ENCODE peak calls at places on chromosomes 11 and 22, in five cellular contexts. One of them, this sample, is unnamed.

GRCh38 chr11:107606122-107606521 is 15.2 kb downstream of the ELMOD1 start:
- DNase-seq in stimulated activated CD4-positive, alpha-beta T cell treated with anti-CD3 and anti-CD28 coated beads, Interleukin-12 subunit alpha, Interleukin-12 subunit beta, amount 100 ng/mL, for 48 hours: no peak
- DNase-seq in AG08396: no peak
- DNase-seq in GM18507: no peak
- DNase-seq in B cell: no peak
- DNase-seq in this sample: no peak

GRCh38 chr22:44399906-44400762 is 87.4 kb upstream of the SHISAL1 start:
- DNase-seq in B cell: no peak
- DNase-seq in AG08396: no peak
- DNase-seq in stimulated activated CD4-positive, alpha-beta T cell treated with anti-CD3 and anti-CD28 coated beads, Interleukin-12 subunit alpha, Interleukin-12 subunit beta, amount 100 ng/mL, for 48 hours: no peak
- DNase-seq in GM18507: no peak
- DNase-seq in this sample: no peak

GRCh38 chr22:23581252-23581634 is 1.2 kb upstream of the IGLL1 start:
- DNase-seq in B cell: no peak
- DNase-seq in AG08396: no peak
- DNase-seq in GM18507: no peak
- DNase-seq in stimulated activated CD4-positive, alpha-beta T cell treated with anti-CD3 and anti-CD28 coated beads, Interleukin-12 subunit alpha, Interleukin-12 subunit beta, amount 100 ng/mL, for 48 hours: no peak
- DNase-seq in this sample: no peak

GRCh38 chr11:11865449-11865848 is 23.7 kb downstream of the USP47 start:
- DNase-seq in stimulated activated CD4-positive, alpha-beta T cell treated with anti-CD3 and anti-CD28 coated beads, Interleukin-12 subunit alpha, Interleukin-12 subunit beta, amount 100 ng/mL, for 48 hours: no peak
- DNase-seq in GM18507: no peak
- DNase-seq in AG08396: no peak
- DNase-seq in B cell: no peak
- DNase-seq in this sample: no peak

GRCh38 chr22:18147791-18148507 is 2.0 kb upstream of the USP18 start:
- DNase-seq in B cell: no peak
- DNase-seq in AG08396: no peak
- DNase-seq in GM18507: no peak
- DNase-seq in stimulated activated CD4-positive, alpha-beta T cell treated with anti-CD3 and anti-CD28 coated beads, Interleukin-12 subunit alpha, Interleukin-12 subunit beta, amount 100 ng/mL, for 48 hours: no peak
- DNase-seq in this sample: no peak

GRCh38 chr22:38927033-38927789 is 30.2 kb upstream of the APOBEC3A start:
- DNase-seq in B cell: no peak
- DNase-seq in stimulated activated CD4-positive, alpha-beta T cell treated with anti-CD3 and anti-CD28 coated beads, Interleukin-12 subunit alpha, Interleukin-12 subunit beta, amount 100 ng/mL, for 48 hours: peak
- DNase-seq in GM18507: peak
- DNase-seq in AG08396: peak
- DNase-seq in this sample: peak

GRCh38 chr11:113179181-113179701 is 135.1 kb upstream of the TTC12 start:
- DNase-seq in GM18507: no peak
- DNase-seq in B cell: no peak
- DNase-seq in AG08396: no peak
- DNase-seq in stimulated activated CD4-positive, alpha-beta T cell treated with anti-CD3 and anti-CD28 coated beads, Interleukin-12 subunit alpha, Interleukin-12 subunit beta, amount 100 ng/mL, for 48 hours: no peak
- DNase-seq in this sample: no peak

GRCh38 chr22:38243007-38243775 is 29.6 kb downstream of the TMEM184B start:
- DNase-seq in GM18507: no peak
- DNase-seq in B cell: no peak
- DNase-seq in stimulated activated CD4-positive, alpha-beta T cell treated with anti-CD3 and anti-CD28 coated beads, Interleukin-12 subunit alpha, Interleukin-12 subunit beta, amount 100 ng/mL, for 48 hours: no peak
- DNase-seq in AG08396: peak
- DNase-seq in this sample: no peak

GRCh38 chr11:131658414-131658813 is 288.0 kb downstream of the NTM start:
- DNase-seq in B cell: no peak
- DNase-seq in AG08396: no peak
- DNase-seq in GM18507: no peak
- DNase-seq in stimulated activated CD4-positive, alpha-beta T cell treated with anti-CD3 and anti-CD28 coated beads, Interleukin-12 subunit alpha, Interleukin-12 subunit beta, amount 100 ng/mL, for 48 hours: no peak
- DNase-seq in this sample: no peak

GRCh38 chr22:39856588-39856987 is 37.0 kb downstream of the ENTHD1 start:
- DNase-seq in stimulated activated CD4-positive, alpha-beta T cell treated with anti-CD3 and anti-CD28 coated beads, Interleukin-12 subunit alpha, Interleukin-12 subunit beta, amount 100 ng/mL, for 48 hours: no peak
- DNase-seq in GM18507: no peak
- DNase-seq in B cell: no peak
- DNase-seq in AG08396: no peak
- DNase-seq in this sample: no peak

GRCh38 chr11:99316761-99317475 is 296.2 kb downstream of the CNTN5 start:
- DNase-seq in GM18507: no peak
- DNase-seq in AG08396: no peak
- DNase-seq in stimulated activated CD4-positive, alpha-beta T cell treated with anti-CD3 and anti-CD28 coated beads, Interleukin-12 subunit alpha, Interleukin-12 subunit beta, amount 100 ng/mL, for 48 hours: no peak
- DNase-seq in B cell: no peak
- DNase-seq in this sample: no peak

GRCh38 chr22:42228480-42228879 is 42.0 kb downstream of the TCF20 start:
- DNase-seq in AG08396: no peak
- DNase-seq in GM18507: no peak
- DNase-seq in B cell: no peak
- DNase-seq in stimulated activated CD4-positive, alpha-beta T cell treated with anti-CD3 and anti-CD28 coated beads, Interleukin-12 subunit alpha, Interleukin-12 subunit beta, amount 100 ng/mL, for 48 hours: no peak
- DNase-seq in this sample: no peak

GRCh38 chr11:62805991-62806441 is 776 bp upstream of the NXF1 start:
- DNase-seq in AG08396: no peak
- DNase-seq in B cell: no peak
- DNase-seq in GM18507: no peak
- DNase-seq in stimulated activated CD4-positive, alpha-beta T cell treated with anti-CD3 and anti-CD28 coated beads, Interleukin-12 subunit alpha, Interleukin-12 subunit beta, amount 100 ng/mL, for 48 hours: no peak
- DNase-seq in this sample: no peak

GRCh38 chr22:37519268-37520195 is at the start of gene CARD10:
- DNase-seq in GM18507: no peak
- DNase-seq in AG08396: peak
- DNase-seq in stimulated activated CD4-positive, alpha-beta T cell treated with anti-CD3 and anti-CD28 coated beads, Interleukin-12 subunit alpha, Interleukin-12 subunit beta, amount 100 ng/mL, for 48 hours: no peak
- DNase-seq in B cell: no peak
- DNase-seq in this sample: no peak

GRCh38 chr11:23127706-23128105 is 267.4 kb upstream of the CCDC179 start:
- DNase-seq in GM18507: no peak
- DNase-seq in B cell: no peak
- DNase-seq in stimulated activated CD4-positive, alpha-beta T cell treated with anti-CD3 and anti-CD28 coated beads, Interleukin-12 subunit alpha, Interleukin-12 subunit beta, amount 100 ng/mL, for 48 hours: no peak
- DNase-seq in AG08396: no peak
- DNase-seq in this sample: no peak

GRCh38 chr22:42174062-42174461 is 43.5 kb upstream of the CYP2D6 start:
- DNase-seq in GM18507: no peak
- DNase-seq in AG08396: no peak
- DNase-seq in B cell: no peak
- DNase-seq in stimulated activated CD4-positive, alpha-beta T cell treated with anti-CD3 and anti-CD28 coated beads, Interleukin-12 subunit alpha, Interleukin-12 subunit beta, amount 100 ng/mL, for 48 hours: no peak
- DNase-seq in this sample: no peak

This sample was measured in lower lobe of right lung.